ENCODE peak calls at places on chromosomes 4 and X, in six cellular contexts. S is K562, K is SK-N-SH, G is HCT116, I is GM12878, U is H1. P is an unnamed sample.

GRCh38 chrX:22246620-22247019 is 26.1 kb upstream of the CBLL2 start:
- DNase-seq in I (no peak), G (no peak), K (no peak), S (no peak), U (no peak), P (no peak)

GRCh38 chrX:139692908-139693307 is 15.1 kb downstream of the MCF2 start:
- DNase-seq in S (no peak), U (peak), I (no peak), K (no peak), G (no peak), P (no peak)

GRCh38 chr4:98939892-98940298 is 11.0 kb upstream of the EIF4E start:
- DNase-seq in U (no peak), S (peak), I (no peak), K (peak), G (peak), P (no peak)

GRCh38 chrX:9269134-9269533 is 195.7 kb upstream of the TBL1X start:
- DNase-seq in K (no peak), G (no peak), S (no peak), U (no peak), I (no peak), P (no peak)

GRCh38 chr4:17447675-17448298 is 64.1 kb downstream of the QDPR start:
- DNase-seq in S (peak), G (peak), I (peak), K (peak), U (peak), P (peak)

GRCh38 chrX:49172280-49172780 is 632 bp downstream of the PLP2 start:
- DNase-seq in S (peak), U (peak), I (no peak), K (peak), G (no peak), P (no peak)

GRCh38 chrX:44580466-44580865 is 37.8 kb upstream of the FUNDC1 start:
- DNase-seq in S (no peak), K (no peak), U (no peak), G (no peak), I (no peak), P (peak)

GRCh38 chr4:99389606-99390005 is 37.1 kb upstream of the ADH1C start:
- DNase-seq in U (no peak), S (no peak), I (no peak), G (no peak), K (no peak), P (no peak)

GRCh38 chr4:175373031-175373430 is 439.0 kb downstream of the GPM6A start:
- DNase-seq in I (no peak), K (no peak), G (no peak), S (no peak), U (no peak), P (no peak)

DNA sequence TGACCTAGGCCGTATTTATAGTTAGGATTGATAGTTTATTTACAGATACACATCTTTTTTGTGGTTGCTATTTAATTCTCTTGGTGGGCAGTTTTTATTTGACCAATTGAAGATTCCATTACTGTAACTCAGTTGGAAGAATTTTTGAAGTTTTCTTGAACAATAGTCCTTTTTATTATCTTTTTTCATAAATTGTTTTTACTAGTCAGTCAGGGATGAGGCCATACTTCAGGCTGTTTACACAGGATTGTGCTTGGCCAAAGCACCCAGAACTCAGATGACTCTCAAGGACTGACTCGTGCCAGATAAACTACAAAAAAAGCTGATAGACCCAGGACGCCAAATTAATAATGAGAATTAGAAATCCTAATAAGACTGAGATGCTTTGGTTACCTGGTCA is 7.0 kb downstream of the HERC3 start:
- DNase-seq in U (no peak), I (no peak), G (no peak), K (no peak), S (no peak), P (no peak)
- TF ChIP-seq SIN3A in U (no peak), I (no peak), G (no peak), K (no peak), S (no peak), P (no peak)

GRCh38 chr4:85955614-85956295 is 404.1 kb downstream of the MAPK10 start:
- DNase-seq in U (no peak), G (no peak), K (no peak), S (no peak), I (no peak), P (no peak)
- TF ChIP-seq SIN3A in U (no peak), G (no peak), K (no peak), S (no peak), I (no peak), P (no peak)

GRCh38 chr4:159446266-159446976 is 343.5 kb downstream of the RAPGEF2 start:
- DNase-seq in U (peak), I (peak), G (peak), S (peak), K (peak), P (peak)
- TF ChIP-seq SIN3A in U (no peak), I (no peak), G (no peak), S (no peak), K (no peak), P (no peak)

GRCh38 chrX:151174581-151175282 is 1.7 kb upstream of the GPR50 start:
- DNase-seq in K (no peak), U (peak), I (no peak), S (no peak), G (no peak), P (no peak)
- TF ChIP-seq SIN3A in K (no peak), U (no peak), I (no peak), S (no peak), G (no peak), P (no peak)

GRCh38 chr4:184265566-184266351 is 48.1 kb upstream of the ENPP6 start:
- DNase-seq in K (no peak), U (peak), I (no peak), S (peak), G (peak), P (peak)
- TF ChIP-seq SIN3A in K (no peak), U (no peak), I (no peak), S (no peak), G (no peak), P (no peak)

GRCh38 chr4:10184051-10184450 is 67.5 kb upstream of the WDR1 start:
- DNase-seq in S (no peak), U (no peak), I (no peak), K (no peak), G (no peak), P (no peak)

GRCh38 chr4:10184501-10184938 is 67.9 kb upstream of the WDR1 start:
- DNase-seq in U (no peak), S (no peak), I (no peak), G (no peak), K (no peak), P (no peak)

GRCh38 chr4:10185518-10186227 is 69.1 kb upstream of the WDR1 start:
- DNase-seq in G (no peak), S (peak), I (no peak), U (no peak), K (no peak), P (no peak)

GRCh38 chr4:10188400-10189004 is 71.9 kb upstream of the WDR1 start:
- DNase-seq in G (no peak), S (no peak), U (no peak), K (no peak), I (no peak), P (no peak)

DNA sequence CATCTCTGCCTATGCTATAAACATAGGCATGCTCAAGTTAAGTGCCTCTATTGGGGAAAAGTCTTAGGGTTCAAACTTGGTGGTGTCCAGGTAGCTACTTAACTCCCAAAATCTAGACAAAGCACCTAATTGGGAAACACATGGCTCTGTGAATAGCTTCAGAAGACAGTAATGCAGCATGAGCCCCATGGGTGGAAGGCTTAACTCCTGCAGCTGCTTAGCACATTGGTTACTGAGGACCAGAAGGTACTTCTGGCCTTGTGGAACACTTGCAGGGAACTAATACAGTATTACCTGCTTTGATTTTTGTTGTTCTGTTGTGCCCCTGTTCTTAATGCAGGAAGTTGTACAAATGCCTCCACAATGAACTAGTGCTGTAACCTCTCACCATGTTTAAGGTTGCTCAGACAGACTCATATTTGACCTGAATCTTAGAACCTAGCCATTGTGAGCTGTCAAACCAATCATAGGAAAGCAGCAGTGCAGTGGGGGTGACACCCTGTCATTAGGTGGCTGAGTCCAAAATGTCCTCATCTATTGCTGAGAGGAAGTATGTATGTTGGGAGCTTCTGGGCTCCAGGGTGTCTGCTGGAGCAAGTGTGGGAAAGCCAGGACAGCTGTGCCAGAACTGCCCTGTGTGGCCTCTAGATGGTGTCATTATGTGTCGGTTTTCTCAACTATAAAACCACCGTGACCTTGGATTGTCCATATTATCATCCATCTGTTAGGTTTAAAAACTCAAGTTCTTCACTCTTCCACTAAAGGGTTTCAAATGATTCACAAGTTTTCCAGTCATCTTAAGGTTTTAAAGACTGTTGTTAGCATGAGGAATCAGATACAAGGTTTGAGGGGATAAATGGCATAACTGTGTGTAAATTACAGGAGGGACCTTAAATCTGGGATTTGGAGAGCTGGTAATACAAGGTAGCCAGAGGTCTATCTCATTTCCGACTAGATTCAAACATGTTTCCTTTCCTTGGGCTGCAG is 69.9 kb upstream of the WDR1 start:
- DNase-seq in G (no peak), I (no peak), K (no peak), S (peak), U (no peak), P (no peak)
- TF ChIP-seq SIN3A in G (no peak), I (no peak), K (no peak), S (no peak), U (no peak), P (no peak)

DNA sequence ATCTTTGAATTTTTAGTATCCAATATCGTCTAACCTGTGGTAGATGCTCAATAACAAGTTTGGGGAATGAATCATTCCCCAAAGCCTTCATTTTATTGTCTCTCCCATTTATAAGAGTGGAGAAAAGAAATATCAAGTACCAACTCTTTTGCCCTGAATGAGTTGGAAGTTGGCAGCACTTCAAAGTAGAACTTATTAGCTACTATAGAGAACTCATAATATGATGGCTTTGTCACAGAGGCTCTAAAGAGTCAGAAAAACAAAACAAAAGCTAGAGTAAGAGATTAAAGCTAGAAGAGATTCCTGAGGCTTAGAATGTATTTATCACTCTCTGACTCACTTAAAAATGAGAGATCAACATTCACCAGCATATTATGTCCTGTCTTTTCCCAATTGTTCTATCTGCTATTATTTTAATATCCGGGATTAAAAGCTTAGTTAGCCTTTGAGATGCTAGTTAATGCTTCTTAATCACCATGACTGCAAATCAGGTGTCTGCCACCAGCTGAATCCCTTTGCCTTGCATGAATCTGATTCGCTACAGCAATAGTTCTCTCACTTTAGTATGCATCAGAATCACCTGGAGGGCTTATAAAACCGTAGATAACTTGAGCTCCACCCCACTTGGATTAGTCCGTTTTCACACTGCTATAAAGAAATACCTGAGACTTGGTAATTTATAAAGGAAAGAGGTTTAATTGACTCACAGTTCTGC is 77.9 kb downstream of the PALLD start:
- DNase-seq in G (peak), K (no peak), U (no peak), S (no peak), I (no peak), P (no peak)
- TF ChIP-seq SIN3A in G (no peak), K (no peak), U (no peak), S (no peak), I (no peak), P (no peak)

GRCh38 chr4:173370130-173370476 is 651 bp upstream of the SAP30 start:
- DNase-seq in U (peak), I (no peak), G (no peak), S (peak), K (peak), P (no peak)
- TF ChIP-seq SIN3A in U (no peak), I (no peak), G (no peak), S (no peak), K (no peak), P (no peak)

GRCh38 chrX:151543706-151544105 is 19.8 kb upstream of the PASD1 start:
- DNase-seq in K (no peak), U (no peak), I (no peak), S (no peak), G (no peak), P (no peak)
- TF ChIP-seq SIN3A in K (no peak), U (no peak), I (no peak), S (no peak), G (no peak), P (no peak)